ENCODE peak calls at places on chromosomes 6 and 20, in ten cellular contexts. Z is stomach, G is body of pancreas, P is IMR-90, A is prostate gland, S is HepG2, R is Peyer's patch, C is tibial nerve, X is suprapubic skin, I is adrenal gland. Y is an unnamed sample.
A peak's percentile ranks its signal among the peaks of the same experiment; 100 is the strongest.

GRCh38 chr6:170290306-170291128 is at the start of gene DLL1:
- DNase-seq in Z (peak; percentile 57), G (no peak), P (peak; percentile 29), A (peak; percentile 48), S (no peak), R (peak; percentile 75), C (no peak), X (no peak), I (peak; percentile 69), Y (no peak)

GRCh38 chr20:51481311-51481997 is 61.1 kb downstream of the NFATC2 start:
- DNase-seq in Z (no peak), G (no peak), P (no peak), A (no peak), S (no peak), R (no peak), C (no peak), X (no peak), I (no peak), Y (no peak)

GRCh38 chr6:44224154-44224977 is 971 bp downstream of the SLC29A1 start:
- DNase-seq in Z (no peak), G (no peak), P (peak; percentile 8), A (no peak), S (no peak), R (no peak), C (no peak), X (no peak), I (no peak), Y (peak; percentile 72)

GRCh38 chr6:108463789-108464188 is 96.9 kb upstream of the FOXO3 start:
- DNase-seq in Z (peak; percentile 45), G (no peak), P (no peak), A (no peak), S (no peak), R (no peak), C (no peak), X (no peak), I (no peak), Y (no peak)

GRCh38 chr6:137389150-137389664 is 105.0 kb downstream of the OLIG3 start:
- DNase-seq in Z (no peak), G (no peak), P (no peak), A (no peak), S (no peak), R (peak; percentile 79), C (no peak), X (no peak), I (peak; percentile 14), Y (no peak)

GRCh38 chr6:30990422-30991086 is 7.0 kb downstream of the MUC21 start:
- DNase-seq in Z (no peak), G (no peak), P (no peak), A (no peak), S (no peak), R (peak; percentile 47), C (no peak), X (no peak), I (no peak), Y (no peak)

GRCh38 chr20:6693178-6693807 is 74.2 kb upstream of the BMP2 start:
- DNase-seq in Z (peak; percentile 46), G (no peak), P (no peak), A (no peak), S (no peak), R (no peak), C (no peak), X (no peak), I (no peak), Y (no peak)

GRCh38 chr20:22836211-22836610 is 198.9 kb upstream of the SSTR4 start:
- DNase-seq in Z (no peak), G (no peak), P (no peak), A (no peak), S (no peak), R (no peak), C (no peak), X (no peak), I (no peak), Y (no peak)

GRCh38 chr6:72950114-72950860 is 275.0 kb downstream of the KHDC1L start:
- DNase-seq in Z (no peak), G (no peak), P (peak; percentile 89), A (no peak), S (peak; percentile 31), R (no peak), C (no peak), X (no peak), I (no peak), Y (no peak)

GRCh38 chr20:31707994-31708744 is 14.5 kb downstream of the BCL2L1 start:
- DNase-seq in Z (peak; percentile 80), G (peak; percentile 73), P (no peak), A (no peak), S (no peak), R (peak; percentile 71), C (no peak), X (no peak), I (peak; percentile 57), Y (peak; percentile 40)

GRCh38 chr6:144320746-144321145 is 35.6 kb downstream of the UTRN start:
- DNase-seq in Z (no peak), G (no peak), P (no peak), A (no peak), S (no peak), R (no peak), C (no peak), X (no peak), I (no peak), Y (no peak)

GRCh38 chr20:51417745-51418529 is 124.6 kb downstream of the NFATC2 start:
- DNase-seq in Z (no peak), G (no peak), P (no peak), A (no peak), S (no peak), R (no peak), C (no peak), X (no peak), I (no peak), Y (no peak)

GRCh38 chr6:12001004-12001705 is 11.0 kb upstream of the HIVEP1 start:
- DNase-seq in Z (no peak), G (no peak), P (no peak), A (no peak), S (peak; percentile 84), R (peak; percentile 53), C (no peak), X (no peak), I (peak; percentile 33), Y (no peak)

GRCh38 chr6:93418113-93418447 is 1.3 kb downstream of the EPHA7 start:
- DNase-seq in Z (no peak), G (no peak), P (no peak), A (no peak), S (no peak), R (no peak), C (no peak), X (no peak), I (no peak), Y (no peak)

GRCh38 chr6:44096615-44097014 is 30.6 kb downstream of the MRPL14 start:
- DNase-seq in Z (peak; percentile 83), G (peak; percentile 84), P (peak; percentile 72), A (peak; percentile 67), S (peak; percentile 77), R (peak; percentile 90), C (peak; percentile 65), X (no peak), I (peak; percentile 82), Y (peak; percentile 88)

GRCh38 chr6:134416501-134417154 is 98.7 kb upstream of the SGK1 start:
- DNase-seq in Z (no peak), G (no peak), P (peak; percentile 61), A (no peak), S (no peak), R (no peak), C (no peak), X (no peak), I (no peak), Y (no peak)

GRCh38 chr6:129730477-129731165 is 20.6 kb upstream of the ARHGAP18 start:
- DNase-seq in Z (no peak), G (peak; percentile 28), P (no peak), A (peak; percentile 16), S (peak; percentile 58), R (no peak), C (no peak), X (no peak), I (no peak), Y (peak; percentile 59)

DNA sequence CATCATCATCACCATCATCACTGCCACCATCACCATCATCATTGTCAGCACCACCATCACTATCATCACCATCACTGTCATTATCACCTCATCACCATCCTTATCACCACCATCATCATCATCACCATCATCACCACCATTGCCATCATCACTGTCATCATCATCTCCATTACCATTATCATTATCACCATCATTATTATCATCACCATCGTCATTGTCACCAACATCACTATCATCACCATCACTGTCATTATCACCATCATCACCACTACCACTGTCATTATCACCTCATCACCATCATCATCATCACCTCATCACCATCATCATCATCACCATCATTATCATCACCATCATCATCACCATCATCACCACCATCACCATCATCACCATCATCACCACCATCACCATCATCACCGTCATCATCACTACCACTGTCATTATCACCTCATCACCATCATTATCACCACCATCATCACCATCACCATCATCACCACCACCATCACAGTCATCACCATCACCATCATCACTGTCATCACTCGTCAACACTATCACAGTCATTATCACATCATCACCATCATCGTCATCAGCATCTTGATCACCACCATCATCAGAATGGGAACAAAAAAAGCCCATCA is 191.1 kb downstream of the TTLL2 start:
- DNase-seq in Z (no peak), G (no peak), P (no peak), A (no peak), S (no peak), R (no peak), C (no peak), X (no peak), I (no peak), Y (no peak)
- TF ChIP-seq POLR2A in Z (no peak), G (no peak), P (no peak), A (no peak), S (no peak), R (no peak), C (no peak), X (no peak), I (no peak), Y (no peak)

GRCh38 chr6:132818404-132819359 is 4.3 kb downstream of the RPS12 start:
- DNase-seq in Z (no peak), G (no peak), P (peak; percentile 30), A (no peak), S (peak; percentile 33), R (no peak), C (no peak), X (no peak), I (no peak), Y (no peak)
- TF ChIP-seq POLR2A in Z (no peak), G (no peak), P (peak; percentile 9), A (no peak), S (peak; percentile 80), R (no peak), C (no peak), X (no peak), I (no peak), Y (no peak)

DNA sequence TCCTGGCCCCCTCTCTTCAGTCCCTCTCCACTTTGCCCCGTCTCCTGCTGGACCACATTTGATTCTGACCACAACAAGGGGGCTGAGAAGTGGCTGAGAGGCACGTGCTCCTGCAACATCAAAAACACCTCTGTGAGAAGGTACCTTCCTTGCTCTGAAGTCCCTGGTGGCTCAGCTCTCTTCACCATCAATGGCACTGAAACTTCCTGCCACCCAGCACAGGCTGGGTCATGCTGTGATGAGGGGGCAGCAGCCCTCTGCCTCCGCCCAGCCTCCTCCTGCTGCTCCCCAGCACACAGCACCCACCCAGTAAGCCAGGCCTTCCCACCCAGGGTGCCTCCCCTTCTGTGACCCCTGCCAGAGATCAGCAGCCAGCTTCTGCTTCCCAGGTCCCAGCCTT is 10.3 kb downstream of the ZMYND8 start:
- DNase-seq in Z (no peak), G (no peak), P (no peak), A (no peak), S (no peak), R (no peak), C (no peak), X (no peak), I (no peak), Y (no peak)
- TF ChIP-seq POLR2A in Z (no peak), G (no peak), P (no peak), A (no peak), S (no peak), R (no peak), C (no peak), X (no peak), I (no peak), Y (no peak)

GRCh38 chr20:56392282-56393132 is at the start of gene CSTF1:
- DNase-seq in Z (peak; percentile 99), G (peak; percentile 99), P (peak; percentile 100), A (peak; percentile 99), S (peak; percentile 100), R (peak; percentile 100), C (peak; percentile 97), X (peak; percentile 100), I (peak; percentile 100), Y (peak; percentile 100)
- TF ChIP-seq POLR2A in Z (no peak), G (peak; percentile 58), P (no peak), A (peak; percentile 51), S (peak; percentile 60), R (peak; percentile 26), C (no peak), X (no peak), I (peak; percentile 30), Y (peak; percentile 88)